ENCODE peak calls at places on chromosomes 11 and 22, in seven cellular contexts. L, D, Z, C, B, R and O are unnamed samples.

GRCh38 chr22:30777589-30777988 is 82.9 kb downstream of the OSBP2 start:
- DNase-seq in L (no peak), C (no peak), D (no peak), B (no peak), R (peak), Z (no peak), O (no peak)

GRCh38 chr11:120306519-120307242 is 18.4 kb upstream of the TLCD5 start:
- DNase-seq in R (no peak), D (no peak), C (no peak), L (no peak), B (peak), Z (no peak), O (peak)

GRCh38 chr11:61022311-61023085 is 51.0 kb downstream of the CD6 start:
- DNase-seq in L (no peak), D (no peak), C (no peak), R (no peak), Z (no peak), B (no peak), O (no peak)

GRCh38 chr11:77065878-77066228 is 918 bp upstream of the CAPN5 start:
- DNase-seq in D (peak), B (peak), C (peak), L (peak), Z (peak), R (no peak), O (peak)

GRCh38 chr11:32233276-32233675 is 142.4 kb downstream of the RCN1 start:
- DNase-seq in R (no peak), B (no peak), C (no peak), D (no peak), L (no peak), Z (no peak), O (no peak)

GRCh38 chr22:35611891-35612576 is 5.1 kb downstream of the MB start:
- DNase-seq in D (peak), C (peak), L (no peak), B (no peak), R (no peak), Z (no peak), O (no peak)

GRCh38 chr11:6898911-6899310 is 6.6 kb upstream of the OR2D2 start:
- DNase-seq in L (no peak), B (no peak), C (no peak), Z (no peak), R (no peak), D (no peak), O (no peak)

GRCh38 chr11:2417856-2418705 is 17.5 kb downstream of the TSSC4 start:
- DNase-seq in D (no peak), B (no peak), C (no peak), Z (no peak), L (no peak), R (no peak), O (no peak)

GRCh38 chr11:67732045-67732787 is 57.8 kb upstream of the ALDH3B2 start:
- DNase-seq in Z (no peak), B (no peak), L (no peak), C (no peak), D (no peak), R (peak), O (no peak)

GRCh38 chr11:101444164-101444563 is 139.6 kb downstream of the TRPC6 start:
- DNase-seq in Z (no peak), L (peak), B (no peak), C (no peak), R (no peak), D (no peak), O (no peak)

GRCh38 chr11:63769719-63770443 is 1.3 kb upstream of the ZFTA start:
- DNase-seq in D (no peak), R (no peak), C (no peak), Z (peak), L (no peak), B (no peak), O (no peak)

DNA sequence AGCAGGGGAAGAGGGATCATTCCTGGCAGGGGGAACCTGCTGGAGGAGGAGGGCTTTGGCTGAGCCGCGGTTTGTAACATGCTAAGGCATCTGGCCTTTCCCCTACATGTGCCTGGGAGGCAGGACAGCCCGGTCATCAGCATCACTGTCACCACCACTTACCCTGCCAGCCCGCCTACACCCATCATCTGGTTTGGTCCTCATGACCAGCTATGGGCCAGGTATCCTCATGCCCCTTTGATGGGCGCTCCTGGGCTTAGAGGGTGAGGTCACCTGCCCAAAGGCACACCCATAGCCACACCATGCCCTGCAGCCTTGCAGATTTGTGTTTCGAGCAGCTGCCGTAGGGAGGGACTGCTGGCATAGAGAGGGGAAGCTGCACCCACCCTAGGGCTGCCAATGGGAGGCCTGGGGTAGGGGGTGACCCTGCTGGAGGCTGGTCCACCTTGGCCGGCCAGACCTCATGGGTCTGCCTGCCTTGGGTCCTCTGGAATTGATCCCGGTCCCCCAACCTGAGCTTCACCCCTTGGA is 2.6 kb downstream of the MRGPRF start:
- DNase-seq in Z (no peak), D (peak), C (no peak), B (no peak), R (peak), L (no peak), O (no peak)
- H3K4me3 ChIP-seq in Z (peak), D (peak), C (no peak), B (peak), R (no peak), L (peak), O (peak)

GRCh38 chr11:20873054-20873453 is 203.7 kb downstream of the NELL1 start:
- DNase-seq in Z (no peak), B (no peak), D (no peak), C (peak), L (no peak), R (peak), O (no peak)
- TF ChIP-seq CTCF in Z (no peak), B (no peak), D (peak), C (peak), L (no peak), R (peak), O (no peak)

GRCh38 chr11:132111781-132112380 is 741.5 kb downstream of the NTM start:
- DNase-seq in R (no peak), Z (no peak), C (no peak), B (peak), L (no peak), D (no peak), O (peak)
- H3K4me3 ChIP-seq in R (no peak), Z (no peak), C (no peak), B (no peak), L (no peak), D (no peak), O (no peak)

DNA sequence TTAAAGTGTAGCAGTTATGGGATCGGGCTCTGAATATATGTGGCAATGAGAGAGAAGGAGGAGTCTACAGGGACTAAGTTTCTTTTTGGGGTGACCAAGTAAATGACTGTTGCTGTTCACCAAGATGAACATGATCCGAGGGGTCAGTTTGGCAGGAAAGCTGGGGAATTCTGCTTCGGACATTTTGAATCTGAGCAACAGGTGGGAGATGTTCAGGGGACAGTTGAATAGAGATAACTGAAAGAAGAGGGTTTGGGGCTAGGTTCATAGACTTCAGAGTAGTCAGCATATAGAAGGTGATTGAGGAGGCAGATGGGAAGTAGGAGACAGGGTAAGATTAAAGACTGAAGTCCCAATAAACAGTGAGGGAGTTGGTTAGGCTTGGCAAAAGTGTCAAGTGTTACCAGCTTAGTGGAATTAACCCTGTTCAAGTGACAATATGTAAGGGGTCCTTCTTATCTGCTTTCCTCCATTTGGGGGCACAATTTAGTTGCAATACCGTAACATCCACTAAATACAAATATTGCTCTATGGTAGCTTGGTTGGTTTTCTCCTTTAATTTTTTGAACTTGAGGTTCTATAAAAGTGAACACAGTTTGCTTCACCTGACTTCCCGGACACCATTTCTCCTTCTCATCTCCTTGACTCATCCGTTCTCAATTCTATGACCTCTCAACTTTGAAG is 2.9 kb upstream of the ENTHD1 start:
- DNase-seq in L (no peak), B (no peak), D (no peak), C (no peak), Z (no peak), R (no peak), O (no peak)
- TF ChIP-seq CTCF in L (no peak), B (no peak), D (no peak), C (no peak), Z (no peak), R (no peak), O (no peak)

GRCh38 chr11:99960536-99960935 is 726.6 kb upstream of the ARHGAP42 start:
- DNase-seq in R (no peak), D (no peak), C (no peak), B (no peak), L (no peak), Z (no peak), O (no peak)
- H3K4me3 ChIP-seq in R (no peak), D (no peak), C (no peak), B (no peak), L (no peak), Z (no peak), O (no peak)

DNA sequence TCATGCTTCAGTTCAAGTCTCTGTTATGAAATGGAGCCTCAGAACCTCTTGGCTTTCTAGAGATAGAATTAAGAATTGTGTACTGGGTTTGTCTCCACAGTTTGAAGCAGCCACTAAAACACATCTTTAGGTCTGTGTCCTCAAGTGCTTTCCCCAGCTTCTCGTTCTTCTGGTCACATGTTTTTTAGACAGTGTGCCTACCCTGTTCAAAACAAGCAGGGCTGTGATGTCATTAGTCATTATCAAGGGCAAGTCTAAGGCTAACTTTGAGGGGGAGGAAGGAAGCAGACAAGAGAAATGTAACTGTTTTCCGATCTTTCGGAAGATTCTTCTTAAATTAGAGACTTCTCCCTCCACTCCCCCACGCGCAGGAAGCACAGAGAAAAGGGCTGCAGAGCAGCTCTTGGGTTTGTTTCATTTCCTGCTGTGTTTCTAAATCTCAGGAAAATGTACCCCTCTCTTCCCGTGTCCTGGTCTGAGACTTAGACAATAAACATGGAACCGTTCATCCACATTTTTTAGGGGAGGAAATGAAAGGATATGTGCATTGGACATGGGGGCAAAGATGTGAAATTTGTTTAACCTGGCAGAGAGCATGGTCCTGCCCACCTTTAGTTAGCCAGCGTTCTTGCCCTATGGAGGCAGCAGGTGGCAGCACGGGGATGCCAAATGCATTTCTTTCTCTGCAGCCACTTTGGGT is 3.1 kb downstream of the AKIP1 start:
- DNase-seq in Z (peak), D (no peak), B (peak), L (no peak), C (peak), R (peak), O (peak)
- TF ChIP-seq CTCF in Z (peak), D (peak), B (peak), L (peak), C (peak), R (peak), O (peak)

GRCh38 chr11:46295996-46296519 is 18.6 kb downstream of the CREB3L1 start:
- DNase-seq in D (no peak), Z (peak), R (no peak), C (no peak), L (no peak), B (no peak), O (no peak)
- H3K4me3 ChIP-seq in D (peak), Z (peak), R (peak), C (peak), L (peak), B (peak), O (peak)